ENCODE peak calls at places on chromosomes 5 and 9, in five cellular contexts. Z is transverse colon, O is esophagus squamous epithelium, K is IMR-90, B is HepG2. A is an unnamed sample.

GRCh38 chr9:133918123-133918813 is 73.9 kb downstream of the VAV2 start:
- DNase-seq in Z (no peak), K (peak; percentile 18), B (no peak), O (no peak), A (peak; percentile 26)

GRCh38 chr5:148799737-148800527 is 26.5 kb upstream of the ADRB2 start:
- DNase-seq in K (peak; percentile 64), B (no peak), Z (no peak), O (no peak), A (no peak)

GRCh38 chr9:74555015-74555414 is 57.9 kb downstream of the RORB start:
- DNase-seq in K (no peak), Z (no peak), B (no peak), O (no peak), A (no peak)

GRCh38 chr5:116032094-116032517 is at the start of gene ARL14EPL:
- DNase-seq in Z (no peak), B (peak; percentile 47), K (peak; percentile 92), O (no peak), A (peak; percentile 98)

GRCh38 chr5:129716235-129717030 is 31.5 kb upstream of the MINAR2 start:
- DNase-seq in Z (no peak), K (no peak), B (no peak), O (no peak), A (no peak)

GRCh38 chr9:119005162-119005561 is 364.1 kb downstream of the BRINP1 start:
- DNase-seq in O (no peak), Z (no peak), B (no peak), K (no peak), A (no peak)

GRCh38 chr5:32589431-32589830 is 4.1 kb downstream of the SUB1 start:
- DNase-seq in O (no peak), Z (no peak), K (no peak), B (no peak), A (no peak)

GRCh38 chr9:1879501-1879900 is 135.6 kb upstream of the SMARCA2 start:
- DNase-seq in O (no peak), Z (no peak), B (no peak), K (no peak), A (no peak)

GRCh38 chr5:168865973-168866372 is 286.8 kb upstream of the PANK3 start:
- DNase-seq in K (no peak), B (no peak), Z (no peak), O (no peak), A (no peak)

GRCh38 chr5:72598461-72599433 is 91.5 kb upstream of the ZNF366 start:
- DNase-seq in Z (no peak), O (no peak), K (peak; percentile 74), B (peak; percentile 60), A (peak; percentile 26)

GRCh38 chr5:53892236-53892635 is 331.8 kb downstream of the NDUFS4 start:
- DNase-seq in K (peak; percentile 18), O (no peak), Z (no peak), B (no peak), A (no peak)

GRCh38 chr9:108478871-108479332 is 376.9 kb downstream of the ACTL7B start:
- DNase-seq in O (no peak), K (peak; percentile 88), B (peak; percentile 25), Z (no peak), A (peak; percentile 49)

GRCh38 chr5:174982381-174982780 is 258.0 kb downstream of the MSX2 start:
- DNase-seq in Z (no peak), O (no peak), B (no peak), K (no peak), A (no peak)

GRCh38 chr9:4691794-4692193 is 12.4 kb downstream of the CDC37L1 start:
- DNase-seq in O (no peak), B (no peak), Z (no peak), K (peak; percentile 78), A (no peak)

GRCh38 chr5:172617817-172618216 is 23.2 kb upstream of the NEURL1B start:
- DNase-seq in Z (no peak), O (no peak), B (no peak), K (no peak), A (no peak)

GRCh38 chr5:111583761-111584203 is 71.4 kb upstream of the STARD4 start:
- DNase-seq in B (no peak), O (no peak), K (peak; percentile 5), Z (no peak), A (no peak)

GRCh38 chr5:73497537-73498056 is 645 bp upstream of the BTF3 start:
- DNase-seq in K (no peak), B (no peak), O (no peak), Z (no peak), A (no peak)

GRCh38 chr9:69066955-69067354 is 31.4 kb downstream of the FXN start:
- DNase-seq in K (no peak), O (no peak), Z (no peak), B (no peak), A (no peak)

GRCh38 chr9:20212806-20213205 is 409.5 kb downstream of the MLLT3 start:
- DNase-seq in K (no peak), B (no peak), O (no peak), Z (no peak), A (no peak)

GRCh38 chr5:151038292-151038745 is 17.9 kb downstream of the GPX3 start:
- DNase-seq in O (no peak), Z (no peak), B (no peak), K (no peak), A (no peak)
- H3K36me3 ChIP-seq in O (peaks cover 45% of the 10 kb centered on the region), Z (peaks cover 84% of the 10 kb centered on the region), B (peaks cover 49% of the 10 kb centered on the region), K (peaks cover 67% of the 10 kb centered on the region), A (peaks cover 14% of the 10 kb centered on the region)

GRCh38 chr9:35519697-35520403 is 29.9 kb downstream of the RUSC2 start:
- DNase-seq in B (no peak), O (no peak), K (no peak), Z (no peak), A (no peak)

GRCh38 chr9:35520404-35520790 is 30.5 kb downstream of the RUSC2 start:
- DNase-seq in O (no peak), B (no peak), Z (no peak), K (peak; percentile 76), A (no peak)

GRCh38 chr9:35522189-35522588 is 32.3 kb downstream of the RUSC2 start:
- DNase-seq in Z (no peak), K (no peak), O (no peak), B (no peak), A (no peak)

GRCh38 chr9:35522725-35523124 is 32.8 kb downstream of the RUSC2 start:
- DNase-seq in O (no peak), Z (no peak), K (no peak), B (no peak), A (no peak)

GRCh38 chr9:35521708-35522107 is 31.8 kb downstream of the RUSC2 start:
- DNase-seq in O (no peak), B (no peak), K (peak; percentile 88), Z (no peak), A (no peak)
- TF ChIP-seq POLR2A in O (no peak), B (no peak), K (no peak), Z (no peak), A (no peak)

GRCh38 chr5:76457685-76458491 is 54.8 kb downstream of the IQGAP2 start:
- DNase-seq in K (no peak), B (peak; percentile 79), Z (no peak), O (no peak), A (no peak)

GRCh38 chr5:76458492-76458863 is 55.4 kb downstream of the IQGAP2 start:
- DNase-seq in O (no peak), Z (no peak), K (no peak), B (no peak), A (no peak)

GRCh38 chr5:76456258-76456657 is 53.2 kb downstream of the IQGAP2 start:
- DNase-seq in B (no peak), K (no peak), Z (no peak), O (no peak), A (no peak)

GRCh38 chr5:76451046-76451701 is 48.1 kb downstream of the IQGAP2 start:
- DNase-seq in Z (no peak), O (no peak), B (no peak), K (no peak), A (no peak)

DNA sequence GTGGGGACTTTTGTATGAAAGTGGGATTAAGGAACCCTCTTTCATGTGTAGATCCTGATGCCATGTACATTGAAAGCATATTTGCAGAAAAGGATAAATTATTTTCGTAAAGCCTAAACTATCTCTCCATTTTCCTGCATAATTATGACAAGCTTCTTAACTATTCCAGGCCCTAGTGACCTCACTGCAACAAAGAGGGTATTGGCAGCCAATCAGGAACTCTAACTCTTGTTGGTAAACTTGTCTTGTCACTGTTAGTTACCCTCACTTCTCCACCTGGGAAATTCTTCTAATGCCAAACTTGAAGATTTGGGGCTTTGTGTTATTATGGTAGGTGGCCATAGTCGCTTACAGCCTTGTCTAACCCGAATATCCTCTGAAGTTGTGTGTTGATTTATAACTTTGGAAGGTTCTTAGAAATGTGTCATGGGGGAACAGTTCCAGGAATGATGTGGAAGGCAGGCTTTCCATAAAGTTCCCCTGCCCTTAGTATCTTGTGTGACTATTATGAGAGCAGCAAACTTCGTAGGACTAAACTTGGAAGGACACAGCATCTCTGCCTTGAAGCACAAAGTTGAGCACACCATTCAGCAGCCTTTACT is 52.5 kb downstream of the IQGAP2 start:
- DNase-seq in B (no peak), O (no peak), K (no peak), Z (no peak), A (no peak)
- H3K36me3 ChIP-seq in B (no peaks in the 10 kb centered on the region), O (no peaks in the 10 kb centered on the region), K (no peaks in the 10 kb centered on the region), Z (no peaks in the 10 kb centered on the region), A (no peaks in the 10 kb centered on the region)

GRCh38 chr9:129496187-129497063 is 124.5 kb downstream of the C9orf50 start:
- DNase-seq in K (peak; percentile 91), O (no peak), B (peak; percentile 81), Z (peak; percentile 89), A (peak; percentile 92)
- TF ChIP-seq POLR2A in K (peak; percentile 94), O (peak; percentile 50), B (no peak), Z (peak; percentile 71), A (no peak)

A was measured in endothelial cell of umbilical vein.